ENCODE peak calls at places on chromosomes 13 and 19, in ten cellular contexts. X is RWPE1, P is stomach, T is natural killer cell, I is tibial artery, M is omental fat pad, Y is activated B cell treated with CpG ODN at 0.5 μM for 24 hours, L is OCI-LY7, D is AG09309, V is BE2C. Z is an unnamed sample.

GRCh38 chr13:48506092-48506701 is 26.7 kb downstream of the RCBTB2 start:
- DNase-seq in X (no peak), P (no peak), T (no peak), I (no peak), M (no peak), Y (no peak), L (no peak), D (no peak), V (peak; percentile 26), Z (no peak)

GRCh38 chr13:43261018-43261417 is 237.6 kb downstream of the DNAJC15 start:
- DNase-seq in X (peak; percentile 48), P (no peak), T (no peak), I (no peak), M (no peak), Y (no peak), L (no peak), D (peak; percentile 41), V (no peak), Z (no peak)

GRCh38 chr19:39277598-39277997 is 9.4 kb downstream of the IFNL2 start:
- DNase-seq in X (no peak), P (no peak), T (no peak), I (no peak), M (no peak), Y (no peak), L (no peak), D (no peak), V (no peak), Z (no peak)

GRCh38 chr19:45711851-45712698 is 18.6 kb downstream of the FBXO46 start:
- DNase-seq in X (no peak), P (no peak), T (no peak), I (no peak), M (no peak), Y (no peak), L (no peak), D (no peak), V (no peak), Z (no peak)

GRCh38 chr19:43495082-43495481 is 9.5 kb downstream of the PHLDB3 start:
- DNase-seq in X (no peak), P (no peak), T (no peak), I (no peak), M (no peak), Y (no peak), L (no peak), D (no peak), V (no peak), Z (no peak)

GRCh38 chr13:49322702-49323101 is 75.0 kb downstream of the CDADC1 start:
- DNase-seq in X (no peak), P (no peak), T (no peak), I (no peak), M (no peak), Y (no peak), L (no peak), D (no peak), V (no peak), Z (no peak)

GRCh38 chr19:8041553-8041952 is 11.0 kb upstream of the CCL25 start:
- DNase-seq in X (no peak), P (no peak), T (no peak), I (no peak), M (no peak), Y (no peak), L (no peak), D (no peak), V (no peak), Z (no peak)

GRCh38 chr19:38861368-38861767 is 11.6 kb upstream of the HNRNPL start:
- DNase-seq in X (no peak), P (no peak), T (no peak), I (no peak), M (no peak), Y (no peak), L (no peak), D (no peak), V (no peak), Z (no peak)

GRCh38 chr13:104357174-104357573 is 1291.0 kb upstream of the SLC10A2 start:
- DNase-seq in X (no peak), P (no peak), T (no peak), I (no peak), M (no peak), Y (no peak), L (no peak), D (no peak), V (no peak), Z (no peak)

GRCh38 chr13:46389985-46390384 is 2.9 kb upstream of the RUBCNL start:
- DNase-seq in X (no peak), P (no peak), T (no peak), I (no peak), M (no peak), Y (no peak), L (peak; percentile 90), D (no peak), V (no peak), Z (no peak)

GRCh38 chr13:52646967-52647366 is 4.7 kb downstream of the HNRNPA1L2 start:
- DNase-seq in X (no peak), P (no peak), T (no peak), I (no peak), M (no peak), Y (no peak), L (no peak), D (no peak), V (no peak), Z (no peak)

GRCh38 chr19:32676186-32676894 is 692 bp downstream of the RGS9BP start:
- DNase-seq in X (no peak), P (peak; percentile 28), T (no peak), I (no peak), M (no peak), Y (no peak), L (no peak), D (no peak), V (no peak), Z (no peak)

DNA sequence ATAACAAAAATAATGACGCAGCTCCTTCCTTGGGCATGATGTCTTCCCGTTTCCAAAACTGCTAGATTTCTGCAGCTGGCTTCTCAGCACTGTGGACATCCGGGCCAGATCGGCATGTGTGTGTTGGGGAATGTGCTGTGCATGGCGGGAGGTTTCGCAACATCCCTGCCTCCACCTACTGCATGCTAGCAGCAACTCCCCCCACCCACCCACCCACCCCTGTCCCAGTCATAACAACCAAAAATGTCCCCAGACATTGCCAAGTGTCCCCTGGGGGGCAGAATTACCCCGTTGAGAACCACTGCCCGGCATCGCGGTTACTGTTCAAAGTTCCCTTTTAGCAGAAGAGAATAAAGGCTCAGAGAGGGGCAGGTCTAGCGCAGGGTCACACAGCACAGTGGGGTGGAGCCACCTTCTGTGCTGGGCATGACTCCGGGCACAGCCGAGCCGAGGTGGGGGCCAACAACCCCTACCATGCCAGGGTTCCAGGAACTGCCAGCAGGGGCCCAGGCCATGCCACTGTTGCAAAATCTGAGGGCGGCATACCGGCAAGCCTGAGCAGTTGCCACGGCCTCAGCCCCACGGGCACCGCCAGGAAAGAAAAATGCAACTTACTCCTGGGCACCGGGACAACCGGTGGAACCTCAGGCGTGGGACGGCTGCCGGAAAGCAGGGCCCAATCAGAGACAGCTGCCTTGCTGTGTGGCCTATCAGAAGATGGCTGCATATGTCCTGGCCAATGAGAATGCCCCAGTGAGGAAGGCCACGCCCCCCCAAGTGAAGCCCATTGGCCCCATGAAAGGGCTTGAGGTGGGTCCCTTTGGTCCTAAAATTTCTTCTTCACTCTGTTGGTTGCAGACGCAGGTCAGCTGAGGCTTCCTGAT is 22.5 kb upstream of the NFIC start:
- DNase-seq in X (peak; percentile 89), P (peak; percentile 78), T (no peak), I (peak; percentile 97), M (peak; percentile 69), Y (no peak), L (peak; percentile 24), D (peak; percentile 76), V (peak; percentile 89), Z (peak; percentile 64)
- TF ChIP-seq CTCF in X (no peak), P (no peak), T (no peak), I (no peak), M (no peak), Y (no peak), L (no peak), D (peak; percentile 28), V (peak; percentile 26), Z (peak; percentile 8)

GRCh38 chr19:46975011-46975917 is 44.4 kb upstream of the NPAS1 start:
- DNase-seq in X (no peak), P (no peak), T (no peak), I (no peak), M (no peak), Y (no peak), L (no peak), D (no peak), V (no peak), Z (no peak)
- TF ChIP-seq CTCF in X (no peak), P (no peak), T (no peak), I (no peak), M (no peak), Y (no peak), L (no peak), D (no peak), V (no peak), Z (no peak)

DNA sequence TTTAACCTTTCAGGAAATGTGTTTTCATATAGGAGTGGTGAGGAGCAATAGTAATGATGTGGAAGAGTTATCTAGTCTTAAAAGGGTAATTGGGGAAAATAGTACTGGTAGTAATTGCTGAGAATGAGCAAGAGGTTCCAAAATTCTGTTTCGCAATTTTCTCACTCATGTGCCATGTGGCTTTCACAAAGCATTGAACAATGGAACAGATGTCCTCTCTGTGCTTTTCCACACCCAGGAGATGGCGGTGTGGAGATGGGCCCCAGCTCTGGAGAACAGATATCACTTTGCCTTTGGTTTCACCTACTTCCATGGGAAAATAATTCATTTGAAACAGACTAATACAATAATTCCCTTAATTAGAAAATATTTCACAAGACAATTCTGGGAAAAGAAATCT is 170.0 kb upstream of the SLC10A2 start:
- DNase-seq in X (no peak), P (no peak), T (no peak), I (no peak), M (no peak), Y (no peak), L (no peak), D (no peak), V (peak; percentile 51), Z (no peak)
- TF ChIP-seq CTCF in X (no peak), P (no peak), T (no peak), I (no peak), M (no peak), Y (no peak), L (no peak), D (no peak), V (peak; percentile 61), Z (no peak)

GRCh38 chr13:30037766-30038165 is 187.3 kb upstream of the UBL3 start:
- DNase-seq in X (no peak), P (no peak), T (no peak), I (no peak), M (no peak), Y (no peak), L (no peak), D (peak; percentile 97), V (no peak), Z (no peak)

GRCh38 chr13:30039506-30039905 is 189.1 kb upstream of the UBL3 start:
- DNase-seq in X (no peak), P (no peak), T (no peak), I (no peak), M (no peak), Y (no peak), L (no peak), D (no peak), V (no peak), Z (no peak)

GRCh38 chr13:30042272-30042671 is 191.9 kb upstream of the UBL3 start:
- DNase-seq in X (no peak), P (no peak), T (no peak), I (no peak), M (no peak), Y (no peak), L (no peak), D (no peak), V (no peak), Z (no peak)

GRCh38 chr13:30037306-30037705 is 186.9 kb upstream of the UBL3 start:
- DNase-seq in X (no peak), P (no peak), T (no peak), I (no peak), M (no peak), Y (no peak), L (no peak), D (no peak), V (peak; percentile 40), Z (no peak)

GRCh38 chr13:30038884-30039283 is 188.5 kb upstream of the UBL3 start:
- DNase-seq in X (no peak), P (no peak), T (no peak), I (no peak), M (no peak), Y (no peak), L (no peak), D (peak; percentile 87), V (no peak), Z (no peak)
- TF ChIP-seq CTCF in X (no peak), P (no peak), T (no peak), I (no peak), M (no peak), Y (no peak), L (no peak), D (peak; percentile 32), V (no peak), Z (no peak)